ENCODE peak calls at places on chromosomes 3 and 15, in six cellular contexts. R is transverse colon, Y is A549, H is neural progenitor cell, F is uterus, N is upper lobe of right lung. O is an unnamed sample.

GRCh38 chr15:28904023-28904422 is 18.2 kb downstream of the APBA2 start:
- DNase-seq in F (no peak), R (no peak), H (no peak), N (peak; percentile 48), Y (no peak), O (no peak)

GRCh38 chr15:60957111-60957510 is 272.0 kb downstream of the RORA start:
- DNase-seq in Y (no peak), R (no peak), N (no peak), F (no peak), H (no peak), O (no peak)

GRCh38 chr3:120526011-120526870 is 69.9 kb upstream of the NDUFB4 start:
- DNase-seq in F (no peak), N (no peak), Y (no peak), R (no peak), H (no peak), O (no peak)

GRCh38 chr3:157786618-157787017 is 283.4 kb upstream of the VEPH1 start:
- DNase-seq in R (no peak), Y (no peak), N (no peak), H (no peak), F (no peak), O (no peak)

GRCh38 chr3:129623447-129624118 is 17.1 kb upstream of the PLXND1 start:
- DNase-seq in F (peak; percentile 58), Y (peak; percentile 36), H (no peak), N (peak; percentile 90), R (peak; percentile 69), O (no peak)

GRCh38 chr15:100229181-100230163 is 112.3 kb downstream of the ADAMTS17 start:
- DNase-seq in R (no peak), Y (no peak), N (no peak), H (no peak), F (no peak), O (no peak)

GRCh38 chr3:97970929-97971460 is 1.2 kb downstream of the RIOX2 start:
- DNase-seq in R (no peak), N (no peak), F (no peak), H (no peak), Y (no peak), O (no peak)

GRCh38 chr3:126442099-126442848 is 33.4 kb downstream of the ZXDC start:
- DNase-seq in Y (no peak), H (no peak), N (peak; percentile 61), R (no peak), F (peak; percentile 60), O (no peak)

GRCh38 chr15:43134157-43134637 is 811 bp downstream of the TMEM62 start:
- DNase-seq in R (no peak), H (peak; percentile 22), F (no peak), N (no peak), Y (no peak), O (no peak)

GRCh38 chr3:86416334-86416733 is 574.6 kb downstream of the VGLL3 start:
- DNase-seq in N (no peak), F (no peak), R (no peak), H (no peak), Y (no peak), O (no peak)

GRCh38 chr3:70501596-70501995 is 189.2 kb upstream of the MDFIC2 start:
- DNase-seq in N (no peak), Y (no peak), R (no peak), F (no peak), H (no peak), O (no peak)

GRCh38 chr3:69166446-69166845 is 44.1 kb upstream of the LMOD3 start:
- DNase-seq in N (no peak), F (no peak), R (no peak), H (no peak), Y (no peak), O (no peak)

GRCh38 chr3:50333744-50334328 is 5.8 kb upstream of the TUSC2 start:
- DNase-seq in N (no peak), H (no peak), R (no peak), F (no peak), Y (no peak), O (no peak)

GRCh38 chr3:56611364-56611763 is 54.4 kb downstream of the CCDC66 start:
- DNase-seq in N (no peak), H (no peak), F (no peak), Y (no peak), R (no peak), O (no peak)

GRCh38 chr15:85274315-85275050 is 105.9 kb upstream of the AKAP13 start:
- DNase-seq in F (no peak), Y (no peak), H (no peak), R (no peak), N (no peak), O (no peak)

GRCh38 chr15:101183226-101183925 is 68.5 kb downstream of the CHSY1 start:
- DNase-seq in R (no peak), H (no peak), Y (no peak), F (no peak), N (no peak), O (no peak)

GRCh38 chr3:150174179-150174578 is 203.5 kb upstream of the PFN2 start:
- DNase-seq in F (no peak), Y (no peak), H (no peak), N (no peak), R (no peak), O (no peak)

GRCh38 chr3:195711813-195712534 is 8.8 kb upstream of the MUC20 start:
- DNase-seq in Y (no peak), F (no peak), H (no peak), N (no peak), R (no peak), O (no peak)

GRCh38 chr3:37935756-37936666 is 54.6 kb upstream of the VILL start:
- DNase-seq in H (peak; percentile 41), R (peak; percentile 36), Y (peak; percentile 81), N (no peak), F (no peak), O (no peak)

GRCh38 chr3:31014317-31015040 is 120.0 kb upstream of the GADL1 start:
- DNase-seq in Y (no peak), N (no peak), H (no peak), F (no peak), R (no peak), O (no peak)

DNA sequence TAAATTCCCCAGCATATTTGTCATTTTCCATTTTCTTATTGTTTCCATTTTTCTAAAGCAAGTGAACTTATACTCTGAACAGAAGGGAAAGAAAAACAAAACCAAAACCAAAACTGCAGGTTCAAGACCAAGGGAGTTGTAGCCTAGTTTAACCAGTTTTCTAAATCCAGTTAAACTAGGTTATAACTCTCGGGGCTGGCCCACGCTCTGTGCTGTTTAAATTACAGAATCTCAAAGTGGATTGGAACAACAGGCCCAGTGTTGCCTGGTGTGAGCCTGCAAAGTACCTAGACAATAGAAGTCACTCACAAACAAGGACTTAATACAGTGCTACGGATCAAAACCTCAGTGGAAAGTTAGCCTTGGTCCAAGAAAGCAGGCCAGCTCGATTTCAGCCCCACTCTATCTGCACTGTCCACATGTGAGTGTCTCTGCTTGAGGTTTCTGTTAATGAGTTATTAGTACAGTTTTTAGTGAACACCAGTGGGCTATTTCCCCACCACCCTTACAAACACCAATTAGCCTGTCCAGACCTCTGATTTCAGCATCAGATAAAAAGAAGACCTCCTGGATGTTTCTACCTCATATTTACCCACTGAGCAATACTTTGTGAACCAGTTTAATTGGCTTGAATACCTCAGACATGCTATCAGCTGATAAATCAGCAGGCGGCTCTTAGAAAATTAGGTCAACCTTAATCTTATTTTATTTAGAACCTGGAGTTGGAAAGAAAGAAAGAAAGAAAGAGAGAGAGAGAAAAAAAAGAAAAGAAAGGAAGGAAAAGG is 93.8 kb upstream of the PDZRN3 start:
- DNase-seq in R (no peak), N (no peak), Y (no peak), F (no peak), H (peak; percentile 9), O (no peak)
- H3K4me3 ChIP-seq in R (no peak overlapping the region), N (no peak overlapping the region), Y (no peak overlapping the region), F (no peak overlapping the region), H (no peak overlapping the region), O (no peak overlapping the region)

DNA sequence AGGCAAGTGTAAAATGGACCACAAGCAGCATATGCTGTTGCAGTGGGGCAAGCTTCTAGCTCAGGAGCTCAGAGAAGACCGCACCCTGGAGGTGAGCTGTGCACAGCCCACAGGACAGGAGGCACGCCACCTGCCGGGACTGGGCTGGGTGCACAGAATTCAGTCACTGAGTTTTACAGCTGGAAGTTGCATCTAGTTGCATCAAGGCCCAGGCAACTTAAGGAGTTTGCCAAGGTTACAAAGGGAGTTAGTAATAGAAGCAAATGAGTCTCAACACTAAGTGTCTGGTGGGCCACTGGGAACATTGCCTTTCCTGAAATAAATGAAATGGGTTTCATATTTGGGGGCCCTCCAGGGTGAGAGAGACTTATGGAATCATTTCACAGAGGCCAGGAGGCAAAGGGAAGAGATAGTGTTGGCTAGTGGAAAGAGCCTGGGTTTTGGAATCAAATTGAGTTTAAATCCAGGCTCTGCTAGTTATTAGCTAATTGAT is 36.0 kb upstream of the TIMP4 start:
- DNase-seq in N (no peak), H (no peak), R (peak; percentile 78), F (no peak), Y (peak; percentile 86), O (peak; percentile 75)
- TF ChIP-seq CTCF in N (no peak), H (peak; percentile 7), R (peak; percentile 60), F (no peak), Y (peak; percentile 76), O (peak; percentile 96)

GRCh38 chr15:55255714-55256113 is 33.9 kb downstream of the RAB27A start:
- DNase-seq in F (no peak), H (no peak), Y (no peak), R (no peak), N (no peak), O (no peak)
- H3K4me3 ChIP-seq in F (no peak overlapping the region), H (no peak overlapping the region), Y (no peak overlapping the region), R (no peak overlapping the region), N (peak overlapping the region; percentile 26), O (peak overlapping the region; percentile 23)

GRCh38 chr3:36709281-36709680 is 55.1 kb downstream of the DCLK3 start:
- DNase-seq in R (no peak), Y (no peak), N (no peak), H (no peak), F (no peak), O (no peak)

GRCh38 chr3:36710606-36711005 is 53.7 kb downstream of the DCLK3 start:
- DNase-seq in R (no peak), N (no peak), Y (no peak), F (no peak), H (no peak), O (no peak)

GRCh38 chr3:36705015-36705414 is 59.3 kb downstream of the DCLK3 start:
- DNase-seq in Y (no peak), N (no peak), R (no peak), F (no peak), H (no peak), O (no peak)

GRCh38 chr3:36709826-36710365 is 54.5 kb downstream of the DCLK3 start:
- DNase-seq in F (no peak), H (no peak), Y (no peak), R (no peak), N (no peak), O (no peak)

DNA sequence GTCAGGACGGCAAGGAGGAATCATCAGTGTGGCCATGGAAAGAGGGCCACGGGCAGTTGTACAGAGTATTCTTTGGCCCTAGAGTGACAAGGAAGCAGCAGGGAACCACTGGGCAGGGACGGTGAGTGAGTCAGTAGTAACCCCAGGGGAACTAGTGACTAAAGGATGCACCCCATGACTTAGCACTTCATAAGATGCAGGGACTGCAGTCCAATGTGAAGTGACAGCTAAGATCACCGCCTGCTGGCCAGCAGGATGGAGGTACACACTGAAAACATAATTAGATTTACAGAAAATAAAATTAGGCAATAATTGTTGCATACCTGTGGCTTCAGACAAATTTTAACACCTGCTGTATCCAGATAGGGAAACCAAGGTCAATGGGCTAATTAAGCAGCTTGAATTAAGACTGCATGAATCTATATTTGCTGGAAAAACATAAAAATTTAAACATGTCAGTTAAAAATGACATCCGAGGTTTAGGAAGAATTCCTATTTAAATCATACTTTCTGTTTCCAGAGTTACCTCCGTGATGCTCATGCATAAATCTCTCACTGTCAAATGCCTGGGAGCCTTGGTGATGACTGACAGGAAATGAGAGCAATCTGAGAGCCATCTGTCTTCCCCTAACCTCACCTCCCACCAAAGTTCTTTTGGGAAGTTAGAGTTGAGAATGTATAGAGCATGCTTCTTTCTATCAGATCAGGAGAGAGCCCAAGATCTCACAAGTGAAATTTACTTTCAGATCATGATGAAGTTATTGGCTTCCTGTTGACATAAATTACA is 56.5 kb downstream of the DCLK3 start:
- DNase-seq in F (no peak), N (no peak), R (no peak), Y (peak; percentile 90), H (no peak), O (no peak)
- TF ChIP-seq CTCF in F (no peak), N (no peak), R (no peak), Y (peak; percentile 72), H (peak; percentile 34), O (no peak)